ENCODE peak calls at places on chromosomes 13 and 19, in eight cellular contexts. D is breast epithelium, O is left ventricle myocardium inferior, G is Panc1, W is IMR-90, H is PC-3, T is cardiac muscle cell, K is spleen. F is an unnamed sample.

GRCh38 chr13:49810825-49811526 is 18.5 kb upstream of the KPNA3 start:
- DNase-seq in D (no peak), O (no peak), G (no peak), W (peak; percentile 83), H (peak; percentile 36), T (peak; percentile 55), K (no peak), F (no peak)

GRCh38 chr19:5247957-5248705 is 92.5 kb downstream of the PTPRS start:
- DNase-seq in D (no peak), O (no peak), G (no peak), W (no peak), H (no peak), T (no peak), K (no peak), F (no peak)

GRCh38 chr19:20077791-20078463 is at the start of gene ZNF90:
- DNase-seq in D (peak; percentile 96), O (peak; percentile 92), G (peak; percentile 83), W (peak; percentile 93), H (no peak), T (peak; percentile 99), K (peak; percentile 90), F (peak; percentile 73)

GRCh38 chr19:28516415-28516872 is 696.5 kb downstream of the UQCRFS1 start:
- DNase-seq in D (no peak), O (no peak), G (no peak), W (no peak), H (no peak), T (no peak), K (no peak), F (no peak)

GRCh38 chr13:41588899-41589298 is 131.5 kb downstream of the RGCC start:
- DNase-seq in D (no peak), O (no peak), G (peak; percentile 77), W (peak; percentile 97), H (peak; percentile 86), T (no peak), K (no peak), F (no peak)

GRCh38 chr19:11693505-11694499 is 44.9 kb downstream of the ZNF823 start:
- DNase-seq in D (no peak), O (no peak), G (no peak), W (peak; percentile 75), H (peak; percentile 52), T (peak; percentile 11), K (no peak), F (no peak)

GRCh38 chr19:44738161-44738535 is 10.4 kb upstream of the BCL3 start:
- DNase-seq in D (no peak), O (no peak), G (no peak), W (no peak), H (no peak), T (no peak), K (no peak), F (no peak)

GRCh38 chr13:27036236-27036981 is 135.2 kb downstream of the USP12 start:
- DNase-seq in D (no peak), O (no peak), G (no peak), W (no peak), H (peak; percentile 72), T (no peak), K (no peak), F (no peak)

GRCh38 chr19:35006342-35006998 is 6.3 kb downstream of the GRAMD1A start:
- DNase-seq in D (no peak), O (no peak), G (peak; percentile 39), W (peak; percentile 77), H (peak; percentile 93), T (no peak), K (peak; percentile 27), F (no peak)

DNA sequence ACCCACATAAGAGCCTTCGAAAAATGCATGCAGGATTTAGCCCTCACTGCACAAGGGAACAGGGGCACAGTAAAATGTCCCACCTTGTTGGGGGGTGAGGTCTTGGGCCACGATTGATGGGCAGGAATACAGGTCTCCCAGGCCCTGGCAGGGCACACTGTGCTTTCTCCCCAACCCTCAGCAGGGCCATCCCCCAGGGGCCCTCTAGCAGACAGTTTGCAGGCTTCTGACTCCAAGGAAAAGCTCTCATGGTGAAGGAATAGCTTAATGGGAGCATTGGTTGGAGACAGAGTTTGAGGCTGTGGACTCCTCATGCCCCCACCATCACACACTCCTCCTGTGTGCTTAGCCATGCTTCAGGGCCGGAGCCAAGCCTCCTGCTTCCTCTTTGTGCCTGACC is 484.6 kb downstream of the ZNF536 start:
- DNase-seq in D (no peak), O (no peak), G (no peak), W (no peak), H (no peak), T (no peak), K (no peak), F (no peak)
- H3K9me3 ChIP-seq in D (peaks cover 6% of the 10 kb centered on the region), O (peaks cover 3% of the 10 kb centered on the region), G (no peaks in the 10 kb centered on the region), W (no peaks in the 10 kb centered on the region), H (no peaks in the 10 kb centered on the region), T (no peaks in the 10 kb centered on the region), K (peaks cover 5% of the 10 kb centered on the region), F (no peaks in the 10 kb centered on the region)

GRCh38 chr19:49086296-49086695 is 1.0 kb downstream of the SNRNP70 start:
- DNase-seq in D (no peak), O (no peak), G (no peak), W (no peak), H (no peak), T (no peak), K (no peak), F (no peak)

GRCh38 chr19:49081273-49081672 is 4.0 kb upstream of the SNRNP70 start:
- DNase-seq in D (no peak), O (no peak), G (no peak), W (no peak), H (no peak), T (no peak), K (no peak), F (no peak)

GRCh38 chr19:49085868-49086232 is 599 bp downstream of the SNRNP70 start:
- DNase-seq in D (no peak), O (no peak), G (no peak), W (no peak), H (no peak), T (no peak), K (no peak), F (no peak)

GRCh38 chr19:49085020-49085867 is at the start of gene SNRNP70:
- DNase-seq in D (peak; percentile 99), O (peak; percentile 99), G (peak; percentile 80), W (peak; percentile 99), H (peak; percentile 97), T (peak; percentile 100), K (peak; percentile 100), F (peak; percentile 100)

DNA sequence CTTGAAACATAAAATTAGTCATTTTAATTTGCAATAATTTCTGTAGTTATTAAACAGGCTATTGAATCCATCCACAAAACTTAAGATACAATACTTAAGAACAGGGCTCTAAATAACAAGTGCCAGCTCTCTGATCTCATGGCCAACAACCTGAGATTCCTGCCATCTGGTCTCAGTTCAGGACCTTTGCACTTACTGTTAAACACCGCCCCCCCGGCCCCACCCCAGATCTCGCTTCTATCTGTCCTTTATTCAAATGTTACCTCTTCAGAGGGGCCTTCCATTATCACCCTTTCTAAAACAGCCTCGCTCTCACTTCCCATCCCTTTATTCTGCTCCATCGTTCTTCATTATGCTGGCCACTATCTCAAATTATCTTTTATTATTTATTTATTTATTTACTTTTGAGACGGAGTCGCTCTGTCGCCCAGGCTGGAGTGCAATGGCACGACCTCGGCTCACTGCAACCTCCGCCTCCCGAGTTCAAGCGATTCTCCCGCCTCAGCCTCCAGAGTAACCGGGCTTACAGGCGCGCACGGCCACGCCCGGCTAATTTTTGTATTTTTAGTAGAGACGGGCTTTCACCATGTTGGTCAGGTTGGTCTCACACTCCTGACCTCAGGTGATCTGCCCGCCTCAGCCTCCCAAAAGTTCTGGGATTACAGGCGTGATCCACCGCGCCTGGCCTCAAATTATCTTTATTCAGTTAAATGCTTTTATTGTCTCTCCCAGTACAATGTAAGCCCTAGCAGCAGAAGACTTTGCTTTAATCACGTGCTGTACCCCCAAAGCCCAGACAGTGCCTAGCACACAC is 838 bp upstream of the SNRNP70 start:
- DNase-seq in D (no peak), O (no peak), G (no peak), W (no peak), H (no peak), T (no peak), K (peak; percentile 78), F (no peak)
- H3K27ac ChIP-seq in D (peak overlapping the region; percentile 93), O (peak overlapping the region; percentile 86), G (peak overlapping the region; percentile 93), W (peak overlapping the region; percentile 66), H (no peak overlapping the region), T (peak overlapping the region; percentile 90), K (peak overlapping the region; percentile 93), F (peak overlapping the region; percentile 83)

GRCh38 chr19:42467437-42467760 is 24.7 kb upstream of the CXCL17 start:
- DNase-seq in D (no peak), O (no peak), G (no peak), W (no peak), H (no peak), T (no peak), K (no peak), F (no peak)

GRCh38 chr19:42466521-42467436 is 24.0 kb upstream of the CXCL17 start:
- DNase-seq in D (no peak), O (no peak), G (no peak), W (no peak), H (no peak), T (no peak), K (no peak), F (peak; percentile 50)

GRCh38 chr19:42469311-42470239 is 26.8 kb upstream of the CXCL17 start:
- DNase-seq in D (no peak), O (no peak), G (no peak), W (no peak), H (no peak), T (no peak), K (no peak), F (no peak)

GRCh38 chr19:42468273-42468796 is 25.6 kb upstream of the CXCL17 start:
- DNase-seq in D (no peak), O (no peak), G (no peak), W (peak; percentile 62), H (peak; percentile 78), T (no peak), K (no peak), F (no peak)

DNA sequence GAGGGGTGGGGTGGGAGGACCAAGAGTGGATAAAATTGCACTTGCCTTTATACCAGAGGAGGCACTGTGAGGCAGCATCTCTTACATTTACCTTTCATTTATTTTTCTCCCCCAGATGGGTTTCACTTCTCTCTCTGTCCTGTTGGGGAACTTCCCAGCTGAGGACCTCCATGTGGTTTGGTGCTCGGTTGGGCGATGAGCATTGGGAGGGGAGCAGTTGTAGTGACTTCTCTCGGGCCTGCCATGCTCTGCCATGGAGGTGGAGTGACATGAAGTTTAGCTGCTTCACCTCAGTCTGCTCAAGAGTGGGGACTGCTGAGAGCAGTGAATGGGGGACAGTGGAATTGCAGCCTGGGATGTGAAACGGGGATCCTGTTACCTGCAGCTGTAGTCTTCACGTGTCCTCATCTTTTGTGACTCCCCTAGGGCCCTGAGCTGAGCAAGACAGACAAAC is 23.1 kb upstream of the CXCL17 start:
- DNase-seq in D (no peak), O (no peak), G (no peak), W (no peak), H (no peak), T (no peak), K (peak; percentile 78), F (no peak)
- H3K4me1 ChIP-seq in D (no peaks in the 10 kb centered on the region), O (peaks cover 27% of the 10 kb centered on the region), G (peaks cover 2% of the 10 kb centered on the region), W (peaks cover 6% of the 10 kb centered on the region), H (peaks cover 10% of the 10 kb centered on the region), T (no peaks in the 10 kb centered on the region), K (peaks cover 15% of the 10 kb centered on the region), F (no peaks in the 10 kb centered on the region)

DNA sequence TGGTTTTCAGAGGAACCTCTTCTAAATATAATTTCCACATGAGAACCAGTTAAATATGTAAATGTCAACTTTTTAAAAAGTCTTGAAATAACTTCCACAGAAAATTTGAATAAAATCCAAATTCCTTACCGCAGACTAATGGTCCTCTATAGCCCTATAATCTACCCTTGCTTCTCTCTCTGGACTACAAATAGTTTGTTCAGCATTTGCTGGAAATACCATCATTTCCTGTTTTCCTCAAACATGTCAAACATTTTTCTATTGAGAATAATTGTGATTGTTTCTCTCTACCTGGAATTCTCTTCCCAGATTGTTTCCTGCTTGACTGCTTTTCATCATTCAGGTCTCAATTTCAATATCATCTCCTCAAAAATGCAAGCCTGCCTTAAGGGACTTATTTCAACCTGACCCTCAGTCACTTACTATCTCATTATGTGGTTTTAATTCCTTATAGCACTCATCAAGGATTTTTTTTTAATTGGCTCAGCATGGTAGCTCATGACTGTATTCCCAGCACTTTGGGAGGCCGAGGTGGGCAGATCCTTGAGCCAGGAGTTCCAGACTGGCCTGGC is 898.9 kb upstream of the MIR17HG start:
- DNase-seq in D (no peak), O (no peak), G (no peak), W (no peak), H (no peak), T (no peak), K (no peak), F (no peak)
- H3K9me3 ChIP-seq in D (no peaks in the 10 kb centered on the region), O (peaks cover 7% of the 10 kb centered on the region), G (no peaks in the 10 kb centered on the region), W (no peaks in the 10 kb centered on the region), H (no peaks in the 10 kb centered on the region), T (no peaks in the 10 kb centered on the region), K (peaks cover 12% of the 10 kb centered on the region), F (no peaks in the 10 kb centered on the region)